ENCODE peak calls at places on chromosomes 16 and 17, in nine cellular contexts. E is tibial nerve; B is A549; M is activated T-cell treated with anti-CD3 and anti-CD28 coated beads, Interleukin-2, amount 50 U/mL, for 72 hours; I is activated naive CD4-positive, alpha-beta T cell treated with anti-CD3 and anti-CD28 coated beads for 36 hours; P is NCI-H1092 treated with DMSO at 0.1 percent for 48 hours; Z is lower leg skin; Q is hypothalamus; V is NCI-H1417 treated with DMSO at 0.1 percent for 48 hours. A is an unnamed sample.

GRCh38 chr16:14564323-14564722 is 65.7 kb downstream of the PARN start:
- DNase-seq in Q (no peak), B (no peak), E (no peak), V (no peak), P (no peak), Z (no peak), I (no peak), M (no peak), A (no peak)

GRCh38 chr16:2751577-2752034 is 832 bp upstream of the SRRM2 start:
- DNase-seq in I (no peak), B (peak; percentile 82), Q (no peak), M (no peak), E (no peak), P (no peak), Z (no peak), V (no peak), A (no peak)

GRCh38 chr17:79790805-79791353 is 6.0 kb downstream of the CBX8 start:
- DNase-seq in M (no peak), I (peak; percentile 38), P (no peak), B (no peak), Z (no peak), V (no peak), Q (no peak), E (no peak), A (no peak)

GRCh38 chr16:19396555-19397011 is 21.1 kb upstream of the TMC5 start:
- DNase-seq in Z (no peak), M (no peak), I (no peak), V (peak; percentile 43), E (no peak), P (peak; percentile 83), B (no peak), Q (no peak), A (no peak)

GRCh38 chr16:55204094-55204493 is 119.9 kb upstream of the IRX6 start:
- DNase-seq in M (no peak), Z (no peak), Q (no peak), I (no peak), E (no peak), V (no peak), B (no peak), P (no peak), A (no peak)

GRCh38 chr16:86104537-86105048 is 205.6 kb downstream of the IRF8 start:
- DNase-seq in V (no peak), I (no peak), Q (no peak), Z (no peak), P (no peak), B (no peak), E (no peak), M (no peak), A (no peak)

GRCh38 chr17:31744541-31744951 is 114.5 kb downstream of the COPRS start:
- DNase-seq in V (no peak), M (no peak), I (no peak), E (no peak), Z (no peak), Q (no peak), B (no peak), P (no peak), A (no peak)

GRCh38 chr17:9875441-9875840 is 29.6 kb downstream of the RCVRN start:
- DNase-seq in B (no peak), P (no peak), Q (no peak), M (no peak), V (no peak), Z (no peak), I (no peak), E (no peak), A (peak; percentile 42)

GRCh38 chr16:74611721-74612120 is 4.8 kb upstream of the GLG1 start:
- DNase-seq in M (no peak), Q (no peak), P (no peak), E (no peak), Z (no peak), V (no peak), I (no peak), B (no peak), A (no peak)

GRCh38 chr17:39327109-39327508 is 74.3 kb downstream of the FBXL20 start:
- DNase-seq in V (no peak), Z (no peak), E (no peak), M (no peak), I (no peak), B (no peak), Q (no peak), P (no peak), A (no peak)

GRCh38 chr17:4980644-4981216 is 6.7 kb downstream of the CAMTA2 start:
- DNase-seq in Z (no peak), Q (no peak), B (peak; percentile 73), V (no peak), E (peak; percentile 71), I (peak; percentile 62), M (peak; percentile 68), P (peak; percentile 1), A (no peak)

GRCh38 chr16:3149630-3150345 is 15.0 kb downstream of the ZNF213 start:
- DNase-seq in B (peak; percentile 78), V (no peak), Q (peak; percentile 52), E (peak; percentile 58), I (peak; percentile 77), Z (peak; percentile 94), M (peak; percentile 74), P (peak; percentile 37), A (no peak)

GRCh38 chr16:84594725-84595038 is 23.2 kb downstream of the COTL1 start:
- DNase-seq in Z (no peak), E (no peak), M (no peak), Q (no peak), B (no peak), P (no peak), I (no peak), V (no peak), A (no peak)